ENCODE peak calls at places on chromosome 20, in five cellular contexts. W is NCI-H2081, A is fibroblast of mammary gland, J is neuronal stem cell, Y is fibroblast of villous mesenchyme. V is an unnamed sample.

GRCh38 chr20:63176035-63176434 is 39.9 kb downstream of the YTHDF1 start:
- DNase-seq in J (peak), A (no peak), Y (no peak), W (no peak), V (no peak)

GRCh38 chr20:51457281-51457932 is 85.1 kb downstream of the NFATC2 start:
- DNase-seq in Y (peak), A (peak), J (no peak), W (no peak), V (peak)

GRCh38 chr20:10795286-10796026 is 121.7 kb upstream of the JAG1 start:
- DNase-seq in A (no peak), Y (peak), W (no peak), J (no peak), V (no peak)

GRCh38 chr20:32528291-32528891 is 56.7 kb downstream of the NOL4L start:
- DNase-seq in J (no peak), Y (no peak), W (peak), A (no peak), V (no peak)

GRCh38 chr20:32436968-32437367 is 78.8 kb downstream of the ASXL1 start:
- DNase-seq in W (no peak), A (no peak), J (no peak), Y (no peak), V (no peak)

GRCh38 chr20:5779071-5779470 is 28.9 kb downstream of the SHLD1 start:
- DNase-seq in Y (no peak), A (no peak), W (no peak), J (no peak), V (no peak)

GRCh38 chr20:22700387-22700786 is 116.0 kb upstream of the FOXA2 start:
- DNase-seq in W (peak), J (no peak), Y (no peak), A (peak), V (peak)

GRCh38 chr20:24911461-24911860 is 37.6 kb upstream of the CST7 start:
- DNase-seq in Y (no peak), A (no peak), W (no peak), J (no peak), V (no peak)

GRCh38 chr20:63495771-63496403 is 3.0 kb downstream of the EEF1A2 start:
- DNase-seq in J (peak), Y (peak), A (peak), W (no peak), V (peak)

V was measured in amniotic epithelial cell.